ENCODE peak calls at places on chromosome 22, in four cellular contexts. T is cardiac muscle cell, R is HCT116, K is left ventricle myocardium inferior. L is an unnamed sample.

GRCh38 chr22:24026056-24026455 is 15.0 kb downstream of the CABIN1 start:
- DNase-seq in T (no peak), R (no peak), K (no peak), L (no peak)

GRCh38 chr22:34669001-34669400 is 397.0 kb upstream of the ISX start:
- DNase-seq in T (no peak), R (no peak), K (no peak), L (no peak)

GRCh38 chr22:17098379-17098819 is 13.6 kb downstream of the IL17RA start:
- DNase-seq in T (no peak), R (no peak), K (no peak), L (no peak)

GRCh38 chr22:27790396-27791216 is 10.9 kb downstream of the MN1 start:
- DNase-seq in T (peak; percentile 90), R (no peak), K (no peak), L (no peak)

GRCh38 chr22:44660051-44660830 is 41.8 kb upstream of the PRR5 start:
- DNase-seq in T (no peak), R (no peak), K (no peak), L (no peak)

GRCh38 chr22:19788661-19789225 is 28.2 kb downstream of the TBX1 start:
- DNase-seq in T (no peak), R (no peak), K (no peak), L (no peak)

GRCh38 chr22:40525250-40525884 is 111.2 kb downstream of the MRTFA start:
- DNase-seq in T (peak; percentile 39), R (no peak), K (peak; percentile 53), L (peak; percentile 26)

GRCh38 chr22:24423519-24424000 is 3.8 kb upstream of the ADORA2A start:
- DNase-seq in T (peak; percentile 74), R (no peak), K (peak; percentile 71), L (no peak)

GRCh38 chr22:46511391-46512370 is 25.7 kb downstream of the CELSR1 start:
- DNase-seq in T (no peak), R (no peak), K (no peak), L (no peak)

GRCh38 chr22:49368221-49368975 is 459.3 kb downstream of the BRD1 start:
- DNase-seq in T (no peak), R (no peak), K (no peak), L (no peak)

GRCh38 chr22:20414059-20414440 is 20.1 kb downstream of the ZNF74 start:
- DNase-seq in T (no peak), R (no peak), K (no peak), L (no peak)

GRCh38 chr22:20881231-20881630 is 22.4 kb downstream of the SNAP29 start:
- DNase-seq in T (no peak), R (no peak), K (no peak), L (no peak)

GRCh38 chr22:44172370-44173108 is 8.2 kb upstream of the PARVG start:
- DNase-seq in T (no peak), R (no peak), K (peak; percentile 57), L (peak; percentile 48)

GRCh38 chr22:23082534-23083314 is 12.4 kb downstream of the GNAZ start:
- DNase-seq in T (no peak), R (no peak), K (no peak), L (no peak)

GRCh38 chr22:19811211-19811621 is 43.5 kb downstream of the GNB1L start:
- DNase-seq in T (no peak), R (no peak), K (no peak), L (no peak)

GRCh38 chr22:41565403-41566054 is 4.7 kb downstream of the CSDC2 start:
- DNase-seq in T (no peak), R (peak; percentile 61), K (no peak), L (peak; percentile 15)

GRCh38 chr22:38239101-38239761 is 33.6 kb downstream of the TMEM184B start:
- DNase-seq in T (peak; percentile 25), R (no peak), K (no peak), L (no peak)

GRCh38 chr22:45968003-45968650 is 8.8 kb downstream of the WNT7B start:
- DNase-seq in T (no peak), R (no peak), K (no peak), L (no peak)

GRCh38 chr22:23542933-23543332 is 37.2 kb downstream of the IGLL1 start:
- DNase-seq in T (no peak), R (no peak), K (no peak), L (no peak)

GRCh38 chr22:26529345-26529744 is 17.1 kb upstream of the TFIP11 start:
- DNase-seq in T (no peak), R (no peak), K (no peak), L (peak; percentile 65)

GRCh38 chr22:50720861-50721844 is 16.9 kb upstream of the ACR start:
- DNase-seq in T (no peak), R (no peak), K (no peak), L (no peak)

GRCh38 chr22:37195921-37196320 is 7.9 kb upstream of the C1QTNF6 start:
- DNase-seq in T (no peak), R (no peak), K (no peak), L (no peak)

GRCh38 chr22:50585238-50585637 is 2.6 kb upstream of the CHKB start:
- DNase-seq in T (no peak), R (no peak), K (no peak), L (no peak)

GRCh38 chr22:24156915-24157782 is 24.1 kb upstream of the SUSD2 start:
- DNase-seq in T (peak; percentile 90), R (peak; percentile 67), K (peak; percentile 86), L (peak; percentile 53)

GRCh38 chr22:32809786-32810185 is 8.3 kb downstream of the TIMP3 start:
- DNase-seq in T (no peak), R (no peak), K (no peak), L (no peak)

GRCh38 chr22:22827187-22827948 is 60.2 kb upstream of the IGLL5 start:
- DNase-seq in T (no peak), R (no peak), K (no peak), L (no peak)

GRCh38 chr22:20974336-20974955 is 7.4 kb downstream of the AIFM3 start:
- DNase-seq in T (no peak), R (no peak), K (no peak), L (no peak)

GRCh38 chr22:17579535-17579981 is 16.3 kb downstream of the SLC25A18 start:
- DNase-seq in T (no peak), R (no peak), K (no peak), L (no peak)

GRCh38 chr22:23696326-23696851 is 5.6 kb downstream of the RGL4 start:
- DNase-seq in T (no peak), R (no peak), K (no peak), L (no peak)

GRCh38 chr22:49266561-49267519 is 560.8 kb downstream of the BRD1 start:
- DNase-seq in T (no peak), R (no peak), K (no peak), L (no peak)

GRCh38 chr22:33923660-33924246 is 3.5 kb upstream of the LARGE1 start:
- DNase-seq in T (peak; percentile 90), R (peak; percentile 27), K (no peak), L (peak; percentile 53)

GRCh38 chr22:45867906-45868555 is 108.9 kb downstream of the WNT7B start:
- DNase-seq in T (no peak), R (no peak), K (no peak), L (no peak)

GRCh38 chr22:25069426-25069757 is 116.9 kb downstream of the KIAA1671 start:
- DNase-seq in T (no peak), R (no peak), K (no peak), L (no peak)

GRCh38 chr22:49088801-49089791 is 738.6 kb downstream of the BRD1 start:
- DNase-seq in T (no peak), R (no peak), K (no peak), L (no peak)

GRCh38 chr22:25362215-25362882 is 142.9 kb downstream of the CRYBB2 start:
- DNase-seq in T (peak; percentile 71), R (peak; percentile 21), K (peak; percentile 58), L (no peak)

GRCh38 chr22:42974223-42974622 is 40.7 kb downstream of the PACSIN2 start:
- DNase-seq in T (no peak), R (no peak), K (no peak), L (no peak)
- H3K4me1 ChIP-seq in T (peaks cover 12% of the 10 kb centered on the region), R (peaks cover 26% of the 10 kb centered on the region), K (peaks cover 74% of the 10 kb centered on the region), L (peaks cover 61% of the 10 kb centered on the region)

DNA sequence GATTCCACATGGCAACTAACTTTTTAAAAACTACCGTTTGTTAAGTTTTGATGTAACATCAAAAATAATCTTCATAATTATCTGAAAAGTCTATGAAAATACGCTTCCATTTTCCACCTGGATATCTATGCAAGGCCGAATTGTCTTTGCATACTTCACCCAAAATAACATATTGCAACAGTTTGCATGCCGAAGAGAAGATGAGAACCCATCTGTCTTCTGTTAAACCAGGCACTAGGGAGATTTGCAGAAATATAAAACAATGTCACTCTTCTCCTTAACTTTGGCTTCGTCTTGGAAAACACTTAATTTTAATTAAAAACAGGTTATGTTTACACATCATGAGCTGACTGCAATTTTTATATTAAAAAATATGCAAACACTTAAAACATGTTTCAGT is 1325.8 kb downstream of the TBC1D22A start:
- DNase-seq in T (no peak), R (no peak), K (no peak), L (no peak)
- H3K4me1 ChIP-seq in T (no peaks in the 10 kb centered on the region), R (peaks cover 5% of the 10 kb centered on the region), K (peaks cover 7% of the 10 kb centered on the region), L (no peaks in the 10 kb centered on the region)

DNA sequence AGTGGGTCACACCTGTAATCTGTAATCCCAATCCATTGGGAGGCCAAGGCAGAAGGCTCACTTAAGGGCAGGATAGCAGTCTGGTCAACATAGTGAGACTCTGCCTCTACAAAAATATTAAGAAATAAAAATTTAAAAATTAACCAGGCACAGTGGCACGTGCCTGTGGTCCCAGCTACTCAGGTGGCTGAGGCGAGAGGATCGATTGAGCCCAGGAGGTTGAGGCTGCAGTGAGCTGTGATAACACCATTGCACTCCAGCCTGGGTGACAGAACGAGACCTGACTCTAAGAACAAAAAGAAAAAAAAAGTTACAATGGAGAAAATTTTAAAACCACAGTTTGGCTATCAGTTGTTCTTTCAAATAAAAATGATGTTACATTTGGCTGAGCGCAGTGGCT is 13.4 kb upstream of the SYNGR1 start:
- DNase-seq in T (no peak), R (no peak), K (no peak), L (no peak)
- H3K4me1 ChIP-seq in T (peaks cover 6% of the 10 kb centered on the region), R (no peaks in the 10 kb centered on the region), K (peaks cover 10% of the 10 kb centered on the region), L (no peaks in the 10 kb centered on the region)

GRCh38 chr22:47963660-47964059 is 1201.2 kb downstream of the TBC1D22A start:
- DNase-seq in T (no peak), R (no peak), K (no peak), L (no peak)
- H3K4me1 ChIP-seq in T (no peaks in the 10 kb centered on the region), R (no peaks in the 10 kb centered on the region), K (no peaks in the 10 kb centered on the region), L (no peaks in the 10 kb centered on the region)

GRCh38 chr22:47921906-47922305 is 1159.5 kb downstream of the TBC1D22A start:
- DNase-seq in T (no peak), R (no peak), K (no peak), L (no peak)
- H3K4me1 ChIP-seq in T (no peaks in the 10 kb centered on the region), R (no peaks in the 10 kb centered on the region), K (no peaks in the 10 kb centered on the region), L (no peaks in the 10 kb centered on the region)

GRCh38 chr22:30305906-30306628 is 16.8 kb upstream of the CASTOR1 start:
- DNase-seq in T (no peak), R (no peak), K (no peak), L (no peak)

GRCh38 chr22:30307026-30307574 is 17.8 kb upstream of the CASTOR1 start:
- DNase-seq in T (no peak), R (no peak), K (no peak), L (no peak)

GRCh38 chr22:30306629-30307016 is 17.3 kb upstream of the CASTOR1 start:
- DNase-seq in T (no peak), R (no peak), K (no peak), L (no peak)

GRCh38 chr22:30304495-30305244 is 15.4 kb upstream of the CASTOR1 start:
- DNase-seq in T (no peak), R (no peak), K (no peak), L (no peak)

DNA sequence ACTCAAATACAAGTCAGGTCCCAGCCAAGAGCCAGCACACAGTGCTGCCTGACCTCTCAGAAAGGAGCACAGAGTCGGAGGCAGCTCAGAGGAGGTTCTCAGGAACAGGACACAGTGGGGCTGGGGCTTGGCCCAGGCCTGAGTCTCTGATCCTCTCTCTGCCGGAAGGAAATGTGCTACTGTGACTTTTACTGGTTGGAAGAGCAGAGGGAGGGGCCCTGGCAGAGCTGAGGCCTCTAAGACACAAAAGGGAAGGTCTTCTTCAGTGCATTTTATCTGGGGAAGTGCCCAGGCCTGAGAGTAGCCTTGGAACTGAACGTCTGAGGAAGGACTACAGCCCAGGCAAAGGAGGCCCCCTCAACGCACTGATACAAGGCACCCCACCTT is 16.2 kb upstream of the CASTOR1 start:
- DNase-seq in T (no peak), R (no peak), K (peak; percentile 78), L (peak; percentile 39)
- H3K4me1 ChIP-seq in T (no peaks in the 10 kb centered on the region), R (peaks cover 66% of the 10 kb centered on the region), K (peaks cover 100% of the 10 kb centered on the region), L (peaks cover 61% of the 10 kb centered on the region)